ENCODE peak calls at places on chromosomes 2 and 18, in eight cellular contexts. U is suprapubic skin, D is GM12891, J is prostate gland, Q is HL-60, K is upper lobe of left lung, A is spleen, G is transverse colon. C is an unnamed sample.

GRCh38 chr2:41914936-41915335 is 132.9 kb upstream of the PKDCC start:
- DNase-seq in A (no peak), G (no peak), D (no peak), J (no peak), Q (no peak), U (no peak), K (no peak), C (no peak)

GRCh38 chr18:79371536-79372210 is 24.1 kb upstream of the NFATC1 start:
- DNase-seq in J (no peak), A (peak; percentile 36), D (no peak), K (no peak), Q (no peak), U (peak; percentile 22), G (no peak), C (no peak)

GRCh38 chr2:153235516-153235915 is 243.0 kb downstream of the RPRM start:
- DNase-seq in J (no peak), A (no peak), D (no peak), U (no peak), K (no peak), Q (no peak), G (no peak), C (no peak)

GRCh38 chr2:20484034-20484617 is 37.3 kb downstream of the RHOB start:
- DNase-seq in Q (no peak), D (no peak), A (no peak), J (no peak), K (no peak), G (no peak), U (peak; percentile 62), C (no peak)

GRCh38 chr18:74624491-74624890 is 26.8 kb downstream of the ZNF407 start:
- DNase-seq in Q (no peak), J (no peak), D (no peak), G (no peak), U (no peak), K (no peak), A (no peak), C (no peak)

GRCh38 chr18:73235491-73235890 is 367.7 kb upstream of the NETO1 start:
- DNase-seq in G (no peak), A (no peak), Q (no peak), U (no peak), J (no peak), K (peak; percentile 60), D (no peak), C (no peak)

GRCh38 chr18:40346146-40346545 is 1608.9 kb upstream of the PIK3C3 start:
- DNase-seq in G (no peak), D (no peak), A (no peak), K (no peak), U (no peak), Q (no peak), J (no peak), C (no peak)

GRCh38 chr2:10405441-10405840 is 42.7 kb downstream of the ODC1 start:
- DNase-seq in A (no peak), K (peak; percentile 69), D (no peak), U (no peak), J (peak; percentile 75), Q (no peak), G (peak; percentile 49), C (peak; percentile 93)

GRCh38 chr2:18566145-18566544 is 5.7 kb upstream of the RDH14 start:
- DNase-seq in J (no peak), D (no peak), K (no peak), Q (no peak), U (no peak), A (no peak), G (no peak), C (no peak)

GRCh38 chr18:71221405-71221804 is 932.6 kb downstream of the SOCS6 start:
- DNase-seq in U (no peak), D (no peak), J (no peak), Q (no peak), G (no peak), A (no peak), K (no peak), C (no peak)

GRCh38 chr2:20625491-20625919 is 25.4 kb downstream of the HS1BP3 start:
- DNase-seq in D (no peak), A (peak; percentile 47), Q (no peak), U (peak; percentile 31), G (no peak), K (no peak), J (peak; percentile 67), C (peak; percentile 48)

GRCh38 chr2:173881886-173882285 is 83.3 kb downstream of the SP3 start:
- DNase-seq in J (no peak), U (no peak), D (no peak), A (no peak), Q (no peak), K (no peak), G (no peak), C (no peak)

GRCh38 chr18:8397034-8397433 is 212.2 kb upstream of the RAB12 start:
- DNase-seq in G (no peak), K (no peak), D (no peak), Q (no peak), A (no peak), J (no peak), U (no peak), C (no peak)

GRCh38 chr2:54652540-54652939 is 70.9 kb upstream of the EML6 start:
- DNase-seq in G (no peak), D (no peak), A (no peak), K (no peak), Q (no peak), J (no peak), U (no peak), C (no peak)

GRCh38 chr2:54649191-54649590 is 74.3 kb upstream of the EML6 start:
- DNase-seq in Q (no peak), A (no peak), K (no peak), U (no peak), J (no peak), D (no peak), G (no peak), C (no peak)

GRCh38 chr2:54651291-54651690 is 72.2 kb upstream of the EML6 start:
- DNase-seq in D (no peak), Q (no peak), G (no peak), J (no peak), K (no peak), A (no peak), U (no peak), C (no peak)

GRCh38 chr2:54649633-54650032 is 73.8 kb upstream of the EML6 start:
- DNase-seq in Q (no peak), J (no peak), K (no peak), G (no peak), U (no peak), A (no peak), D (no peak), C (no peak)

DNA sequence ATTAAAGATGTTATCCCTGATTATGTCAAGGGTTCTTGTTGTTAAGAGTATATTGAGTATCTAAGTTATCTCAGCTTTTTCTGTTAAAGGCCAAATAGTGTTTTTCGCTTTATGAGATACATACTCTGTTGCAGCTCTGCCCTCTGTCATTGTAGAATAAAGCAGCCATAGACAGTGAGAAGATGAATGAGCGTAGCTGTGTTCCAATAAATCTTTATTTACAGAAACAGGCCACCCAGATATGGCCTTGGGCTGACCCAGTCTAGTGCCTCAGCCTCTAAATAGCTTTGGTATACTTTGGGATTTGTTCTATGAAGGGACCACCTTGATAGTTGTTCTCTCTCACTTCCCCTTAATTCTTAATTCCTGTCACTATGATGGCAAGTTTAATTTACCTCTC is 72.8 kb upstream of the EML6 start:
- DNase-seq in D (no peak), J (no peak), U (no peak), G (no peak), K (no peak), Q (no peak), A (no peak), C (no peak)
- TF ChIP-seq POLR2AphosphoS5 in D (no peak), J (no peak), U (no peak), G (no peak), K (no peak), Q (no peak), A (no peak), C (no peak)

GRCh38 chr2:169916623-169917022 is 89.4 kb downstream of the UBR3 start:
- DNase-seq in U (no peak), A (no peak), K (no peak), Q (no peak), J (no peak), G (no peak), D (no peak), C (no peak)
- TF ChIP-seq POLR2AphosphoS5 in U (no peak), A (no peak), K (no peak), Q (no peak), J (no peak), G (no peak), D (no peak), C (no peak)

DNA sequence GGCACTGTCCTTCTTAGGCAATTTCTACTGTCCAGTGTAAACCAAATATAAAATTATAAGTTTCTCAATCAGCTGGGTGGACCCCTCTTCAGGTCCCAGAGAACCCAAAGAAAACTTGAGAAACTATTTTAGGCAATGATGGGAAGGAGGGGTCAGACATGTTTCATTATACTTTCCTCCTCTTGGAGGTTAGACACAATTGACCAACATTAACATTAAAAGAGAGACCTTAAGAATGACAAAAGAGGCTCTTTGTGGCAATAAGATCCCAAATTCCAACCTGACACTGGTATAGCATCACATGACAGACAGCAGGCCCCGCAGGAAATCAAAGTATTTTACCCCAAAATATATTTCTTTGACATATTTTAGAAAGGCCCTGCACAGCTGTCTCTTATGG is 73.1 kb downstream of the LRRTM1 start:
- DNase-seq in Q (no peak), U (no peak), G (no peak), J (no peak), A (no peak), K (no peak), D (no peak), C (no peak)
- TF ChIP-seq POLR2AphosphoS5 in Q (no peak), U (no peak), G (no peak), J (no peak), A (no peak), K (no peak), D (no peak), C (no peak)

GRCh38 chr2:203858176-203858575 is 9.4 kb upstream of the CTLA4 start:
- DNase-seq in K (no peak), Q (no peak), A (no peak), D (no peak), J (no peak), U (no peak), G (no peak), C (no peak)

GRCh38 chr2:203859030-203859854 is 8.3 kb upstream of the CTLA4 start:
- DNase-seq in D (no peak), K (no peak), J (no peak), Q (no peak), U (no peak), G (no peak), A (no peak), C (no peak)

GRCh38 chr2:203857656-203858055 is 9.9 kb upstream of the CTLA4 start:
- DNase-seq in J (no peak), U (no peak), A (no peak), D (no peak), Q (no peak), G (no peak), K (no peak), C (no peak)

GRCh38 chr2:203861197-203861596 is 6.4 kb upstream of the CTLA4 start:
- DNase-seq in J (no peak), K (no peak), A (no peak), D (no peak), Q (no peak), U (no peak), G (no peak), C (no peak)

DNA sequence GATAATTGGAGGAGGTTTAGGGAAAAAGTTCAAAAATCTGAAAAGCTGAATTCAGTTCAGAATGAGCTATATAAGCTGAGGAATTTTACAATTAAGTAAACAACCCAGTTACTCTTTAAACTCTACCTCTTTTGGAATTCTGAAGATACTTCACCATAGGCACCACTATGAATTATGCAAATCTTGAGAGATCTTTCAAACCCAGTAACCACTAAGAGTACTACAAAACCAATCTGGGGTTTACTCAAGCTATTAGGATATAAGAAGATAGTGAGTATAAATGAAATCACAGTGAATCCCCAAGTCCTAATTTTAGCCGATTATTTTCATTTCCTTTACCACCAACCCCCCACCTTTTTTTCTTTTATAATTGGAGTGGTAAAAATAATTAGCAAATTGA is 6.0 kb upstream of the CTLA4 start:
- DNase-seq in J (no peak), A (no peak), K (no peak), D (no peak), Q (no peak), G (no peak), U (no peak), C (no peak)
- TF ChIP-seq POLR2AphosphoS5 in J (no peak), A (no peak), K (no peak), D (no peak), Q (no peak), G (no peak), U (no peak), C (no peak)